ENCODE peak calls at places on chromosomes 13 and 19, in four cellular contexts. One of them, this sample, is unnamed.

GRCh38 chr19:16078759-16079707 is 2.7 kb downstream of the TPM4 start:
- DNase-seq in heart left ventricle: no peak
- DNase-seq in mesothelial cell of epicardium: no peak
- DNase-seq in thoracic aorta: no peak
- DNase-seq in this sample: peak; percentile 87

GRCh38 chr19:40688294-40688693 is 2.2 kb downstream of the NUMBL start:
- DNase-seq in thoracic aorta: no peak
- DNase-seq in heart left ventricle: no peak
- DNase-seq in mesothelial cell of epicardium: no peak
- DNase-seq in this sample: no peak

GRCh38 chr13:78638216-78638615 is 20.7 kb downstream of the OBI1 start:
- DNase-seq in mesothelial cell of epicardium: no peak
- DNase-seq in thoracic aorta: no peak
- DNase-seq in heart left ventricle: no peak
- DNase-seq in this sample: no peak

GRCh38 chr19:2646866-2647535 is 55.5 kb downstream of the GNG7 start:
- DNase-seq in thoracic aorta: no peak
- DNase-seq in heart left ventricle: no peak
- DNase-seq in mesothelial cell of epicardium: no peak
- DNase-seq in this sample: no peak

GRCh38 chr19:4232614-4233281 is 3.4 kb downstream of the EBI3 start:
- DNase-seq in heart left ventricle: no peak
- DNase-seq in mesothelial cell of epicardium: no peak
- DNase-seq in thoracic aorta: no peak
- DNase-seq in this sample: no peak

GRCh38 chr13:73220966-73221720 is 162.3 kb downstream of the KLF5 start:
- DNase-seq in heart left ventricle: no peak
- DNase-seq in thoracic aorta: no peak
- DNase-seq in mesothelial cell of epicardium: no peak
- DNase-seq in this sample: no peak

GRCh38 chr19:41910992-41911888 is 17.0 kb downstream of the ERFL start:
- DNase-seq in mesothelial cell of epicardium: no peak
- DNase-seq in thoracic aorta: no peak
- DNase-seq in heart left ventricle: no peak
- DNase-seq in this sample: no peak

GRCh38 chr13:113630296-113630695 is 27.7 kb downstream of the ATP4B start:
- DNase-seq in thoracic aorta: no peak
- DNase-seq in mesothelial cell of epicardium: no peak
- DNase-seq in heart left ventricle: no peak
- DNase-seq in this sample: no peak

GRCh38 chr19:30222993-30223865 is 149.0 kb upstream of the ZNF536 start:
- DNase-seq in heart left ventricle: no peak
- DNase-seq in thoracic aorta: no peak
- DNase-seq in mesothelial cell of epicardium: peak; percentile 46
- DNase-seq in this sample: no peak

GRCh38 chr19:8387688-8388611 is 2.2 kb upstream of the RAB11B start:
- DNase-seq in mesothelial cell of epicardium: no peak
- DNase-seq in heart left ventricle: no peak
- DNase-seq in thoracic aorta: no peak
- DNase-seq in this sample: no peak

GRCh38 chr13:110023729-110024645 is 237.6 kb upstream of the IRS2 start:
- DNase-seq in thoracic aorta: peak; percentile 22
- DNase-seq in mesothelial cell of epicardium: no peak
- DNase-seq in heart left ventricle: no peak
- DNase-seq in this sample: no peak

GRCh38 chr13:53105881-53106280 is 77.3 kb downstream of the OLFM4 start:
- DNase-seq in thoracic aorta: no peak
- DNase-seq in mesothelial cell of epicardium: no peak
- DNase-seq in heart left ventricle: no peak
- DNase-seq in this sample: no peak

GRCh38 chr13:80436571-80437169 is 95.7 kb upstream of the SPRY2 start:
- DNase-seq in mesothelial cell of epicardium: no peak
- DNase-seq in heart left ventricle: no peak
- DNase-seq in thoracic aorta: no peak
- DNase-seq in this sample: no peak

GRCh38 chr19:19115954-19116353 is 22.3 kb downstream of the TMEM161A start:
- DNase-seq in thoracic aorta: no peak
- DNase-seq in heart left ventricle: peak; percentile 73
- DNase-seq in mesothelial cell of epicardium: no peak
- DNase-seq in this sample: no peak

GRCh38 chr13:50670847-50671542 is 172.5 kb downstream of the DLEU7 start:
- DNase-seq in mesothelial cell of epicardium: no peak
- DNase-seq in heart left ventricle: no peak
- DNase-seq in thoracic aorta: no peak
- DNase-seq in this sample: no peak

GRCh38 chr19:56348289-56348877 is 33.7 kb upstream of the ZSCAN5A start:
- DNase-seq in thoracic aorta: no peak
- DNase-seq in heart left ventricle: no peak
- DNase-seq in mesothelial cell of epicardium: no peak
- DNase-seq in this sample: no peak

GRCh38 chr19:8001651-8001994 is 3.8 kb downstream of the ELAVL1 start:
- DNase-seq in thoracic aorta: no peak
- DNase-seq in heart left ventricle: no peak
- DNase-seq in mesothelial cell of epicardium: no peak
- DNase-seq in this sample: no peak

GRCh38 chr13:114134111-114134943 is 1.9 kb upstream of the RASA3 start:
- DNase-seq in heart left ventricle: no peak
- DNase-seq in thoracic aorta: no peak
- DNase-seq in mesothelial cell of epicardium: no peak
- DNase-seq in this sample: no peak

GRCh38 chr19:46082728-46083050 is 41.8 kb downstream of the IGFL3 start:
- DNase-seq in thoracic aorta: no peak
- DNase-seq in heart left ventricle: no peak
- DNase-seq in mesothelial cell of epicardium: no peak
- DNase-seq in this sample: no peak

GRCh38 chr19:9014809-9015208 is 4.6 kb upstream of the MUC16 start:
- DNase-seq in mesothelial cell of epicardium: no peak
- DNase-seq in thoracic aorta: no peak
- DNase-seq in heart left ventricle: no peak
- DNase-seq in this sample: no peak

GRCh38 chr13:100130930-100131511 is 42.1 kb downstream of the PCCA start:
- DNase-seq in mesothelial cell of epicardium: no peak
- DNase-seq in heart left ventricle: no peak
- DNase-seq in thoracic aorta: no peak
- DNase-seq in this sample: no peak

GRCh38 chr19:34336781-34337271 is 28.2 kb upstream of the GPI start:
- DNase-seq in thoracic aorta: no peak
- DNase-seq in mesothelial cell of epicardium: no peak
- DNase-seq in heart left ventricle: no peak
- DNase-seq in this sample: no peak

GRCh38 chr13:93066187-93066586 is 160.4 kb upstream of the GPC6 start:
- DNase-seq in heart left ventricle: no peak
- DNase-seq in thoracic aorta: no peak
- DNase-seq in mesothelial cell of epicardium: no peak
- DNase-seq in this sample: no peak

GRCh38 chr19:2567580-2567979 is 91.7 kb downstream of the GADD45B start:
- DNase-seq in heart left ventricle: peak; percentile 82
- DNase-seq in mesothelial cell of epicardium: no peak
- DNase-seq in thoracic aorta: no peak
- DNase-seq in this sample: no peak

GRCh38 chr19:30857388-30857787 is 485.2 kb downstream of the ZNF536 start:
- DNase-seq in thoracic aorta: no peak
- DNase-seq in mesothelial cell of epicardium: no peak
- DNase-seq in heart left ventricle: no peak
- DNase-seq in this sample: no peak

GRCh38 chr19:47161876-47162489 is 31.3 kb downstream of the SAE1 start:
- DNase-seq in heart left ventricle: no peak
- DNase-seq in mesothelial cell of epicardium: no peak
- DNase-seq in thoracic aorta: no peak
- DNase-seq in this sample: no peak

GRCh38 chr19:40217027-40217810 is 965 bp downstream of the TTC9B start:
- DNase-seq in thoracic aorta: no peak
- DNase-seq in heart left ventricle: no peak
- DNase-seq in mesothelial cell of epicardium: peak; percentile 41
- DNase-seq in this sample: peak; percentile 40

GRCh38 chr13:56457535-56458200 is 683.0 kb upstream of the PRR20A start:
- DNase-seq in mesothelial cell of epicardium: no peak
- DNase-seq in heart left ventricle: no peak
- DNase-seq in thoracic aorta: no peak
- DNase-seq in this sample: no peak

GRCh38 chr13:38900188-38900587 is 90.4 kb downstream of the STOML3 start:
- DNase-seq in thoracic aorta: no peak
- DNase-seq in heart left ventricle: no peak
- DNase-seq in mesothelial cell of epicardium: no peak
- DNase-seq in this sample: no peak

GRCh38 chr19:49746206-49746958 is 16.7 kb downstream of the TSKS start:
- DNase-seq in mesothelial cell of epicardium: no peak
- DNase-seq in thoracic aorta: no peak
- DNase-seq in heart left ventricle: peak; percentile 79
- DNase-seq in this sample: no peak

GRCh38 chr19:49801966-49802661 is 11.0 kb downstream of the FUZ start:
- DNase-seq in thoracic aorta: peak; percentile 75
- DNase-seq in mesothelial cell of epicardium: peak; percentile 79
- DNase-seq in heart left ventricle: peak; percentile 94
- DNase-seq in this sample: peak; percentile 86

GRCh38 chr13:23488442-23488841 is 54.9 kb upstream of the SACS start:
- DNase-seq in heart left ventricle: no peak
- DNase-seq in mesothelial cell of epicardium: no peak
- DNase-seq in thoracic aorta: no peak
- DNase-seq in this sample: peak; percentile 30

GRCh38 chr13:94198666-94199065 is 280.8 kb downstream of the DCT start:
- DNase-seq in mesothelial cell of epicardium: no peak
- DNase-seq in thoracic aorta: no peak
- DNase-seq in heart left ventricle: no peak
- DNase-seq in this sample: no peak

GRCh38 chr13:37492741-37493514 is 105.6 kb downstream of the POSTN start:
- DNase-seq in heart left ventricle: no peak
- DNase-seq in thoracic aorta: no peak
- DNase-seq in mesothelial cell of epicardium: no peak
- DNase-seq in this sample: no peak

GRCh38 chr13:106243011-106243410 is 292.5 kb downstream of the EFNB2 start:
- DNase-seq in thoracic aorta: no peak
- DNase-seq in mesothelial cell of epicardium: no peak
- DNase-seq in heart left ventricle: no peak
- DNase-seq in this sample: no peak

GRCh38 chr19:676343-677105 is at the start of gene FSTL3:
- DNase-seq in mesothelial cell of epicardium: no peak
- DNase-seq in heart left ventricle: no peak
- DNase-seq in thoracic aorta: no peak
- DNase-seq in this sample: no peak

GRCh38 chr19:12733369-12733896 is 1.1 kb downstream of the TRIR start:
- DNase-seq in mesothelial cell of epicardium: no peak
- DNase-seq in heart left ventricle: no peak
- DNase-seq in thoracic aorta: no peak
- DNase-seq in this sample: no peak

GRCh38 chr19:54653181-54653809 is 9.5 kb upstream of the LILRB4 start:
- DNase-seq in heart left ventricle: no peak
- DNase-seq in thoracic aorta: no peak
- DNase-seq in mesothelial cell of epicardium: no peak
- DNase-seq in this sample: no peak

GRCh38 chr13:21022694-21023325 is 38.6 kb downstream of the LATS2 start:
- DNase-seq in mesothelial cell of epicardium: no peak
- DNase-seq in thoracic aorta: no peak
- DNase-seq in heart left ventricle: no peak
- DNase-seq in this sample: no peak
- TF ChIP-seq CTCF in mesothelial cell of epicardium: no peak
- TF ChIP-seq CTCF in thoracic aorta: no peak
- TF ChIP-seq CTCF in heart left ventricle: no peak
- TF ChIP-seq CTCF in this sample: no peak

GRCh38 chr13:31538067-31539042 is 201.0 kb upstream of the RXFP2 start:
- DNase-seq in mesothelial cell of epicardium: peak; percentile 59
- DNase-seq in thoracic aorta: no peak
- DNase-seq in heart left ventricle: no peak
- DNase-seq in this sample: no peak
- TF ChIP-seq CTCF in mesothelial cell of epicardium: peak; percentile 31
- TF ChIP-seq CTCF in thoracic aorta: peak; percentile 31
- TF ChIP-seq CTCF in heart left ventricle: peak; percentile 66
- TF ChIP-seq CTCF in this sample: peak; percentile 29

GRCh38 chr13:28177877-28178276 is 39.5 kb downstream of the PAN3 start:
- DNase-seq in mesothelial cell of epicardium: no peak
- DNase-seq in heart left ventricle: no peak
- DNase-seq in thoracic aorta: no peak
- DNase-seq in this sample: no peak

GRCh38 chr13:28185256-28185655 is 46.9 kb downstream of the PAN3 start:
- DNase-seq in mesothelial cell of epicardium: no peak
- DNase-seq in thoracic aorta: no peak
- DNase-seq in heart left ventricle: no peak
- DNase-seq in this sample: no peak

GRCh38 chr13:28177327-28177726 is 39.0 kb downstream of the PAN3 start:
- DNase-seq in heart left ventricle: no peak
- DNase-seq in mesothelial cell of epicardium: no peak
- DNase-seq in thoracic aorta: no peak
- DNase-seq in this sample: no peak

GRCh38 chr13:28179974-28180373 is 41.6 kb downstream of the PAN3 start:
- DNase-seq in thoracic aorta: no peak
- DNase-seq in mesothelial cell of epicardium: no peak
- DNase-seq in heart left ventricle: no peak
- DNase-seq in this sample: no peak

GRCh38 chr13:28181413-28181812 is 43.1 kb downstream of the PAN3 start:
- DNase-seq in thoracic aorta: no peak
- DNase-seq in heart left ventricle: no peak
- DNase-seq in mesothelial cell of epicardium: no peak
- DNase-seq in this sample: no peak
- TF ChIP-seq CTCF in thoracic aorta: no peak
- TF ChIP-seq CTCF in heart left ventricle: no peak
- TF ChIP-seq CTCF in mesothelial cell of epicardium: no peak
- TF ChIP-seq CTCF in this sample: no peak

DNA sequence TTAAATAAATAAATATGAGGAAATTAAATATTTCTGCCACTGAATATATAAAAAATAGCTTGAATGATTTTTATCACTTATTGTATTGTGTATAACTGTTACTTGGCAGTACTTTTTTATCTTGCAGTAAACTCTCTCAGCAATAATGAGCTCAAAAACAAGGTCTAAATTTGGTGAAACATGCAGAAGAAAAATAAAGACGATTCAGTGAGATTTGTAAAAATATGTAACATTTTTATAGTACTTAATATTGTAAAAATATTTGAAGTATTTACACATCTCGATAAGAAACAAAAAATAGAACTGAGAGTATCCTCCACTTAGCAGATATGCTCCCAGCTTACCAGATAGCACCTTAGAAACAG is 120.6 kb upstream of the MLNR start:
- DNase-seq in mesothelial cell of epicardium: no peak
- DNase-seq in heart left ventricle: no peak
- DNase-seq in thoracic aorta: no peak
- DNase-seq in this sample: no peak
- TF ChIP-seq CTCF in mesothelial cell of epicardium: no peak
- TF ChIP-seq CTCF in heart left ventricle: no peak
- TF ChIP-seq CTCF in thoracic aorta: no peak
- TF ChIP-seq CTCF in this sample: no peak